ENCODE peak calls at places on chromosome 18, in ten cellular contexts. N is heart left ventricle, V is lung, K is spleen, E is uterus, B is left ventricle myocardium inferior, Q is adrenal gland, D is PC-9, X is MM.1S, H is colonic mucosa. S is an unnamed sample.

GRCh38 chr18:26119246-26119645 is 14.4 kb upstream of the PSMA8 start:
- DNase-seq in N (no peak), V (no peak), K (no peak), E (no peak), B (no peak), Q (no peak), D (no peak), X (no peak), H (no peak), S (no peak)

GRCh38 chr18:77439888-77440287 is 190.2 kb downstream of the GALR1 start:
- DNase-seq in N (no peak), V (no peak), K (no peak), E (no peak), B (no peak), Q (no peak), D (no peak), X (no peak), H (no peak), S (no peak)

GRCh38 chr18:58105206-58105907 is 61.3 kb downstream of the NEDD4L start:
- DNase-seq in N (no peak), V (no peak), K (no peak), E (no peak), B (no peak), Q (no peak), D (no peak), X (no peak), H (no peak), S (no peak)

GRCh38 chr18:76558881-76559667 is 64.0 kb upstream of the ZNF516 start:
- DNase-seq in N (no peak), V (no peak), K (no peak), E (no peak), B (no peak), Q (no peak), D (peak; percentile 78), X (no peak), H (peak; percentile 69), S (no peak)

GRCh38 chr18:36396190-36396589 is 98.7 kb downstream of the FHOD3 start:
- DNase-seq in N (no peak), V (no peak), K (no peak), E (no peak), B (no peak), Q (no peak), D (no peak), X (no peak), H (no peak), S (no peak)

GRCh38 chr18:73737990-73738389 is 409.6 kb downstream of the FBXO15 start:
- DNase-seq in N (no peak), V (no peak), K (no peak), E (no peak), B (no peak), Q (no peak), D (no peak), X (no peak), H (no peak), S (no peak)

GRCh38 chr18:56257215-56257614 is 381.2 kb downstream of the TXNL1 start:
- DNase-seq in N (no peak), V (no peak), K (no peak), E (no peak), B (no peak), Q (no peak), D (no peak), X (peak; percentile 18), H (no peak), S (no peak)

GRCh38 chr18:42011053-42011452 is 56.0 kb downstream of the PIK3C3 start:
- DNase-seq in N (no peak), V (no peak), K (no peak), E (no peak), B (no peak), Q (no peak), D (no peak), X (peak; percentile 72), H (no peak), S (no peak)

GRCh38 chr18:31454066-31454708 is 6.6 kb downstream of the DSG3 start:
- DNase-seq in N (no peak), V (no peak), K (no peak), E (no peak), B (no peak), Q (peak; percentile 16), D (peak; percentile 49), X (no peak), H (no peak), S (no peak)

GRCh38 chr18:58098706-58099105 is 54.7 kb downstream of the NEDD4L start:
- DNase-seq in N (no peak), V (no peak), K (no peak), E (no peak), B (no peak), Q (no peak), D (no peak), X (no peak), H (no peak), S (no peak)

GRCh38 chr18:24727685-24728084 is 267.2 kb downstream of the HRH4 start:
- DNase-seq in N (no peak), V (peak; percentile 25), K (no peak), E (no peak), B (no peak), Q (no peak), D (no peak), X (no peak), H (no peak), S (no peak)

GRCh38 chr18:59921384-59921891 is 21.6 kb downstream of the PMAIP1 start:
- DNase-seq in N (no peak), V (no peak), K (no peak), E (no peak), B (no peak), Q (no peak), D (no peak), X (no peak), H (no peak), S (no peak)

GRCh38 chr18:55763298-55763697 is 175.3 kb upstream of the TCF4 start:
- DNase-seq in N (no peak), V (no peak), K (no peak), E (no peak), B (no peak), Q (no peak), D (no peak), X (no peak), H (no peak), S (no peak)

GRCh38 chr18:34659579-34660517 is 50.2 kb upstream of the DTNA start:
- DNase-seq in N (peak; percentile 91), V (peak; percentile 83), K (peak; percentile 73), E (peak; percentile 84), B (peak; percentile 73), Q (peak; percentile 95), D (peak; percentile 62), X (no peak), H (peak; percentile 74), S (peak; percentile 66)

GRCh38 chr18:7116832-7117389 is 686 bp downstream of the LAMA1 start:
- DNase-seq in N (no peak), V (no peak), K (no peak), E (no peak), B (no peak), Q (no peak), D (no peak), X (no peak), H (no peak), S (no peak)

DNA sequence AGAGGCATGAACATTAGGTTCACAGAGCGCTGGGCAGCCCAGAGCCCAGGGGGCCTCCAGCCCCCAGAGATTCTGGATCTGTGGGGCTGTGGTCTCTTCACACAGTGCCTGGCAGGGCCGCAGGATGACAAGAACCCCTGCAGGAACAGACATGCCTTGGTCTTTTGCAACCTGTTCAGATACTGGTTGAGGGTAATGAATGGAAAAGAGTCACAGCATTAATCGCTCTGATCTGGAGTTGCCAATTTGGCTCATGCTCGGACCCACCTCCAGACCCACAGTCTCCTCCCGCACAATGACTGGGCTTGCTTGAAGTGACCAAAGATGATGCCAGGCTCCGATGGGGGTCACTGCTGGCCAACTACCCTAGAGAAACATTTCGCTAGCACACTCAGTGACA is 229.4 kb upstream of the SMAD2 start:
- DNase-seq in N (no peak), V (no peak), K (no peak), E (no peak), B (no peak), Q (no peak), D (no peak), X (no peak), H (peak; percentile 21), S (no peak)
- H3K4me1 ChIP-seq in N (no peaks in the 10 kb centered on the region), V (no peaks in the 10 kb centered on the region), K (peaks cover 19% of the 10 kb centered on the region), E (peaks cover 5% of the 10 kb centered on the region), B (peaks cover 28% of the 10 kb centered on the region), Q (peaks cover 17% of the 10 kb centered on the region), D (peaks cover 31% of the 10 kb centered on the region), X (no peaks in the 10 kb centered on the region), H (peaks cover 5% of the 10 kb centered on the region), S (no peaks in the 10 kb centered on the region)

GRCh38 chr18:50170004-50170403 is 24.9 kb downstream of the MYO5B start:
- DNase-seq in N (no peak), V (no peak), K (no peak), E (no peak), B (no peak), Q (no peak), D (no peak), X (no peak), H (no peak), S (no peak)
- TF ChIP-seq CTCF in N (no peak), V (no peak), K (no peak), E (no peak), B (no peak), Q (no peak), D (no peak), X (no peak), H (no peak), S (no peak)

GRCh38 chr18:47261902-47262301 is 10.4 kb upstream of the SKOR2 start:
- DNase-seq in N (no peak), V (no peak), K (no peak), E (no peak), B (no peak), Q (no peak), D (no peak), X (no peak), H (no peak), S (no peak)
- H3K27ac ChIP-seq in N (no peak overlapping the region), V (no peak overlapping the region), K (no peak overlapping the region), E (no peak overlapping the region), B (no peak overlapping the region), Q (no peak overlapping the region), D (no peak overlapping the region), X (no peak overlapping the region), H (no peak overlapping the region), S (no peak overlapping the region)

GRCh38 chr18:44683566-44683965 is 2.9 kb downstream of the SETBP1 start:
- DNase-seq in N (no peak), V (no peak), K (no peak), E (no peak), B (no peak), Q (no peak), D (no peak), X (no peak), H (no peak), S (no peak)

GRCh38 chr18:44681039-44681595 is 429 bp downstream of the SETBP1 start:
- DNase-seq in N (no peak), V (no peak), K (no peak), E (peak; percentile 30), B (no peak), Q (no peak), D (no peak), X (no peak), H (no peak), S (no peak)

GRCh38 chr18:44682871-44683221 is 2.2 kb downstream of the SETBP1 start:
- DNase-seq in N (no peak), V (no peak), K (no peak), E (peak; percentile 76), B (no peak), Q (no peak), D (peak; percentile 30), X (no peak), H (no peak), S (no peak)

GRCh38 chr18:44681611-44682010 is 923 bp downstream of the SETBP1 start:
- DNase-seq in N (no peak), V (no peak), K (no peak), E (no peak), B (no peak), Q (no peak), D (no peak), X (no peak), H (no peak), S (no peak)

GRCh38 chr18:44682181-44682870 is 1.6 kb downstream of the SETBP1 start:
- DNase-seq in N (no peak), V (no peak), K (no peak), E (peak; percentile 76), B (peak; percentile 24), Q (no peak), D (no peak), X (peak; percentile 68), H (peak; percentile 57), S (no peak)
- H3K4me1 ChIP-seq in N (no peaks in the 10 kb centered on the region), V (peaks cover 2% of the 10 kb centered on the region), K (peaks cover 13% of the 10 kb centered on the region), E (peaks cover 6% of the 10 kb centered on the region), B (peaks cover 41% of the 10 kb centered on the region), Q (no peaks in the 10 kb centered on the region), D (peaks cover 31% of the 10 kb centered on the region), X (peaks cover 39% of the 10 kb centered on the region), H (no peaks in the 10 kb centered on the region), S (no peaks in the 10 kb centered on the region)

S was measured in right lobe of liver.